ENCODE peak calls at places on chromosomes 2 and 18, in eight cellular contexts. One of them, this sample, is unnamed.

GRCh38 chr18:46161721-46162421 is 57.7 kb downstream of the HAUS1 start:
- DNase-seq in heart left ventricle: no peak
- DNase-seq in body of pancreas: no peak
- DNase-seq in AG04450: no peak
- DNase-seq in HepG2: no peak
- DNase-seq in RWPE2: no peak
- DNase-seq in PC-3: no peak
- DNase-seq in fibroblast of lung: no peak
- DNase-seq in this sample: no peak

GRCh38 chr18:76847926-76848325 is 25.6 kb downstream of the ZNF236 start:
- DNase-seq in heart left ventricle: no peak
- DNase-seq in body of pancreas: no peak
- DNase-seq in AG04450: no peak
- DNase-seq in HepG2: peak; percentile 14
- DNase-seq in RWPE2: no peak
- DNase-seq in PC-3: peak; percentile 38
- DNase-seq in fibroblast of lung: no peak
- DNase-seq in this sample: no peak

GRCh38 chr2:7860693-7861092 is 821.2 kb upstream of the ID2 start:
- DNase-seq in heart left ventricle: no peak
- DNase-seq in body of pancreas: no peak
- DNase-seq in AG04450: no peak
- DNase-seq in HepG2: no peak
- DNase-seq in RWPE2: no peak
- DNase-seq in PC-3: peak; percentile 34
- DNase-seq in fibroblast of lung: peak; percentile 36
- DNase-seq in this sample: no peak

GRCh38 chr2:177740718-177741117 is 331.9 kb downstream of the PDE11A start:
- DNase-seq in heart left ventricle: no peak
- DNase-seq in body of pancreas: no peak
- DNase-seq in AG04450: no peak
- DNase-seq in HepG2: no peak
- DNase-seq in RWPE2: no peak
- DNase-seq in PC-3: no peak
- DNase-seq in fibroblast of lung: no peak
- DNase-seq in this sample: no peak

GRCh38 chr18:8883409-8883668 is 178.0 kb downstream of the MTCL1 start:
- DNase-seq in heart left ventricle: no peak
- DNase-seq in body of pancreas: no peak
- DNase-seq in AG04450: no peak
- DNase-seq in HepG2: no peak
- DNase-seq in RWPE2: no peak
- DNase-seq in PC-3: peak; percentile 51
- DNase-seq in fibroblast of lung: no peak
- DNase-seq in this sample: no peak

GRCh38 chr18:45670281-45670962 is 53.6 kb upstream of the SLC14A1 start:
- DNase-seq in heart left ventricle: no peak
- DNase-seq in body of pancreas: no peak
- DNase-seq in AG04450: no peak
- DNase-seq in HepG2: no peak
- DNase-seq in RWPE2: no peak
- DNase-seq in PC-3: no peak
- DNase-seq in fibroblast of lung: peak; percentile 88
- DNase-seq in this sample: no peak

GRCh38 chr2:240918258-240919091 is 12.3 kb downstream of the CROCC2 start:
- DNase-seq in heart left ventricle: peak; percentile 51
- DNase-seq in body of pancreas: peak; percentile 7
- DNase-seq in AG04450: no peak
- DNase-seq in HepG2: no peak
- DNase-seq in RWPE2: peak; percentile 59
- DNase-seq in PC-3: no peak
- DNase-seq in fibroblast of lung: no peak
- DNase-seq in this sample: no peak

GRCh38 chr2:153059338-153060052 is 341.1 kb downstream of the ARL6IP6 start:
- DNase-seq in heart left ventricle: no peak
- DNase-seq in body of pancreas: no peak
- DNase-seq in AG04450: no peak
- DNase-seq in HepG2: peak; percentile 56
- DNase-seq in RWPE2: no peak
- DNase-seq in PC-3: peak; percentile 89
- DNase-seq in fibroblast of lung: peak; percentile 71
- DNase-seq in this sample: peak; percentile 85

GRCh38 chr2:201093573-201093972 is 21.8 kb downstream of the NDUFB3 start:
- DNase-seq in heart left ventricle: no peak
- DNase-seq in body of pancreas: no peak
- DNase-seq in AG04450: no peak
- DNase-seq in HepG2: no peak
- DNase-seq in RWPE2: no peak
- DNase-seq in PC-3: no peak
- DNase-seq in fibroblast of lung: no peak
- DNase-seq in this sample: no peak

GRCh38 chr2:177553176-177553909 is 160.8 kb downstream of the AGPS start:
- DNase-seq in heart left ventricle: no peak
- DNase-seq in body of pancreas: no peak
- DNase-seq in AG04450: no peak
- DNase-seq in HepG2: no peak
- DNase-seq in RWPE2: no peak
- DNase-seq in PC-3: peak; percentile 20
- DNase-seq in fibroblast of lung: peak; percentile 44
- DNase-seq in this sample: peak; percentile 14

GRCh38 chr2:85326946-85327756 is 638 bp downstream of the TGOLN2 start:
- DNase-seq in heart left ventricle: peak; percentile 77
- DNase-seq in body of pancreas: peak; percentile 43
- DNase-seq in AG04450: no peak
- DNase-seq in HepG2: no peak
- DNase-seq in RWPE2: no peak
- DNase-seq in PC-3: peak; percentile 25
- DNase-seq in fibroblast of lung: peak; percentile 54
- DNase-seq in this sample: peak; percentile 11

GRCh38 chr2:70461414-70461813 is 92.2 kb downstream of the TGFA start:
- DNase-seq in heart left ventricle: no peak
- DNase-seq in body of pancreas: no peak
- DNase-seq in AG04450: no peak
- DNase-seq in HepG2: no peak
- DNase-seq in RWPE2: no peak
- DNase-seq in PC-3: no peak
- DNase-seq in fibroblast of lung: no peak
- DNase-seq in this sample: no peak

GRCh38 chr2:160583162-160583522 is 89.5 kb upstream of the RBMS1 start:
- DNase-seq in heart left ventricle: no peak
- DNase-seq in body of pancreas: no peak
- DNase-seq in AG04450: no peak
- DNase-seq in HepG2: no peak
- DNase-seq in RWPE2: no peak
- DNase-seq in PC-3: peak; percentile 47
- DNase-seq in fibroblast of lung: peak; percentile 81
- DNase-seq in this sample: no peak

GRCh38 chr2:235505210-235505741 is 11.4 kb downstream of the AGAP1 start:
- DNase-seq in heart left ventricle: no peak
- DNase-seq in body of pancreas: peak; percentile 41
- DNase-seq in AG04450: no peak
- DNase-seq in HepG2: peak; percentile 85
- DNase-seq in RWPE2: no peak
- DNase-seq in PC-3: peak; percentile 65
- DNase-seq in fibroblast of lung: no peak
- DNase-seq in this sample: no peak

GRCh38 chr2:232688201-232688600 is 8.9 kb upstream of the GIGYF2 start:
- DNase-seq in heart left ventricle: no peak
- DNase-seq in body of pancreas: no peak
- DNase-seq in AG04450: no peak
- DNase-seq in HepG2: no peak
- DNase-seq in RWPE2: no peak
- DNase-seq in PC-3: no peak
- DNase-seq in fibroblast of lung: no peak
- DNase-seq in this sample: no peak

GRCh38 chr2:240143801-240144648 is 3.6 kb upstream of the OTOS start:
- DNase-seq in heart left ventricle: peak; percentile 83
- DNase-seq in body of pancreas: peak; percentile 76
- DNase-seq in AG04450: no peak
- DNase-seq in HepG2: peak; percentile 47
- DNase-seq in RWPE2: peak; percentile 58
- DNase-seq in PC-3: peak; percentile 70
- DNase-seq in fibroblast of lung: peak; percentile 24
- DNase-seq in this sample: peak; percentile 74

GRCh38 chr2:20326163-20326780 is 24.4 kb downstream of the PUM2 start:
- DNase-seq in heart left ventricle: no peak
- DNase-seq in body of pancreas: peak; percentile 57
- DNase-seq in AG04450: peak; percentile 30
- DNase-seq in HepG2: peak; percentile 58
- DNase-seq in RWPE2: no peak
- DNase-seq in PC-3: peak; percentile 72
- DNase-seq in fibroblast of lung: peak; percentile 55
- DNase-seq in this sample: peak; percentile 55

GRCh38 chr2:235493775-235494715 is at the start of gene AGAP1:
- DNase-seq in heart left ventricle: peak; percentile 94
- DNase-seq in body of pancreas: peak; percentile 92
- DNase-seq in AG04450: peak; percentile 30
- DNase-seq in HepG2: peak; percentile 74
- DNase-seq in RWPE2: no peak
- DNase-seq in PC-3: peak; percentile 90
- DNase-seq in fibroblast of lung: peak; percentile 83
- DNase-seq in this sample: peak; percentile 85

GRCh38 chr2:156435725-156436476 is at the start of gene GPD2:
- DNase-seq in heart left ventricle: peak; percentile 97
- DNase-seq in body of pancreas: peak; percentile 93
- DNase-seq in AG04450: peak; percentile 42
- DNase-seq in HepG2: no peak
- DNase-seq in RWPE2: peak; percentile 86
- DNase-seq in PC-3: peak; percentile 91
- DNase-seq in fibroblast of lung: peak; percentile 89
- DNase-seq in this sample: peak; percentile 76

GRCh38 chr2:50607746-50608145 is 424.2 kb downstream of the NRXN1 start:
- DNase-seq in heart left ventricle: no peak
- DNase-seq in body of pancreas: no peak
- DNase-seq in AG04450: no peak
- DNase-seq in HepG2: no peak
- DNase-seq in RWPE2: no peak
- DNase-seq in PC-3: no peak
- DNase-seq in fibroblast of lung: no peak
- DNase-seq in this sample: no peak

GRCh38 chr2:50611261-50612020 is 420.5 kb downstream of the NRXN1 start:
- DNase-seq in heart left ventricle: no peak
- DNase-seq in body of pancreas: no peak
- DNase-seq in AG04450: no peak
- DNase-seq in HepG2: no peak
- DNase-seq in RWPE2: no peak
- DNase-seq in PC-3: no peak
- DNase-seq in fibroblast of lung: no peak
- DNase-seq in this sample: no peak

GRCh38 chr2:50606860-50607259 is 425.1 kb downstream of the NRXN1 start:
- DNase-seq in heart left ventricle: no peak
- DNase-seq in body of pancreas: no peak
- DNase-seq in AG04450: no peak
- DNase-seq in HepG2: no peak
- DNase-seq in RWPE2: no peak
- DNase-seq in PC-3: peak; percentile 41
- DNase-seq in fibroblast of lung: no peak
- DNase-seq in this sample: no peak
- TF ChIP-seq CTCF in heart left ventricle: no peak
- TF ChIP-seq CTCF in body of pancreas: no peak
- TF ChIP-seq CTCF in AG04450: peak; percentile 34
- TF ChIP-seq CTCF in HepG2: no peak
- TF ChIP-seq CTCF in RWPE2: peak; percentile 9
- TF ChIP-seq CTCF in PC-3: peak; percentile 61
- TF ChIP-seq CTCF in fibroblast of lung: no peak
- TF ChIP-seq CTCF in this sample: no peak

GRCh38 chr2:25674003-25674362 is 606 bp upstream of the DTNB start:
- DNase-seq in heart left ventricle: no peak
- DNase-seq in body of pancreas: no peak
- DNase-seq in AG04450: no peak
- DNase-seq in HepG2: no peak
- DNase-seq in RWPE2: no peak
- DNase-seq in PC-3: no peak
- DNase-seq in fibroblast of lung: peak; percentile 10
- DNase-seq in this sample: no peak
- H3K27ac ChIP-seq in heart left ventricle: peak overlapping the region; percentile 64
- H3K27ac ChIP-seq in body of pancreas: peak overlapping the region; percentile 70
- H3K27ac ChIP-seq in AG04450: no peak overlapping the region
- H3K27ac ChIP-seq in HepG2: no peak overlapping the region
- H3K27ac ChIP-seq in RWPE2: peak overlapping the region; percentile 83
- H3K27ac ChIP-seq in PC-3: no peak overlapping the region
- H3K27ac ChIP-seq in fibroblast of lung: no peak overlapping the region
- H3K27ac ChIP-seq in this sample: peak overlapping the region; percentile 98

GRCh38 chr2:44716131-44716530 is 225.4 kb upstream of the SIX3 start:
- DNase-seq in heart left ventricle: no peak
- DNase-seq in body of pancreas: no peak
- DNase-seq in AG04450: no peak
- DNase-seq in HepG2: no peak
- DNase-seq in RWPE2: no peak
- DNase-seq in PC-3: no peak
- DNase-seq in fibroblast of lung: peak; percentile 37
- DNase-seq in this sample: no peak

GRCh38 chr2:44719564-44719963 is 221.9 kb upstream of the SIX3 start:
- DNase-seq in heart left ventricle: no peak
- DNase-seq in body of pancreas: no peak
- DNase-seq in AG04450: no peak
- DNase-seq in HepG2: no peak
- DNase-seq in RWPE2: no peak
- DNase-seq in PC-3: no peak
- DNase-seq in fibroblast of lung: no peak
- DNase-seq in this sample: no peak

GRCh38 chr2:44718431-44718830 is 223.1 kb upstream of the SIX3 start:
- DNase-seq in heart left ventricle: no peak
- DNase-seq in body of pancreas: no peak
- DNase-seq in AG04450: no peak
- DNase-seq in HepG2: no peak
- DNase-seq in RWPE2: no peak
- DNase-seq in PC-3: no peak
- DNase-seq in fibroblast of lung: no peak
- DNase-seq in this sample: no peak

GRCh38 chr2:44713170-44713569 is 228.3 kb upstream of the SIX3 start:
- DNase-seq in heart left ventricle: no peak
- DNase-seq in body of pancreas: no peak
- DNase-seq in AG04450: no peak
- DNase-seq in HepG2: no peak
- DNase-seq in RWPE2: no peak
- DNase-seq in PC-3: no peak
- DNase-seq in fibroblast of lung: no peak
- DNase-seq in this sample: peak; percentile 11

DNA sequence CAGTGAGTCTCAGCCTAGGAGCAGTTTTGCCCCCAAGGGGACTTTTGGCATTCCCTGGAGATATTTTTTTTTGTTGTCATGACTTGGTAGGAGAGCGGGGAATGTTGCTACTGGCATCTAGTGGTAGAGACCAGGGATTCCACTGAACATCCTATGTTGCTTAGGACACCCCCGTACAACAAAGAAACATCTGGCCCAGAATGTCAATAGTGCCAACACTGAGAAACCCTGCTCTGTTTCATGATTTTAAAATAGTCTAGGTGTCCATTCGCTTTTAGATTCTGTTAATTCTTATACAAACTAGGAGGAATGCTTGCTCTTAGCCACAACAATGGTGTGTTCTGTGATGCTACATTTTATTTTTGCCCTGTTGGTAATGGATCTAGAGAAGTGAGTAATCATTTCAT is 225.8 kb upstream of the SIX3 start:
- DNase-seq in heart left ventricle: no peak
- DNase-seq in body of pancreas: no peak
- DNase-seq in AG04450: no peak
- DNase-seq in HepG2: peak; percentile 24
- DNase-seq in RWPE2: no peak
- DNase-seq in PC-3: peak; percentile 72
- DNase-seq in fibroblast of lung: peak; percentile 64
- DNase-seq in this sample: peak; percentile 48
- TF ChIP-seq CTCF in heart left ventricle: peak; percentile 17
- TF ChIP-seq CTCF in body of pancreas: no peak
- TF ChIP-seq CTCF in AG04450: peak; percentile 53
- TF ChIP-seq CTCF in HepG2: peak; percentile 57
- TF ChIP-seq CTCF in RWPE2: peak; percentile 82
- TF ChIP-seq CTCF in PC-3: peak; percentile 82
- TF ChIP-seq CTCF in fibroblast of lung: peak; percentile 59
- TF ChIP-seq CTCF in this sample: peak; percentile 37

GRCh38 chr18:48792611-48793368 is 158.0 kb downstream of the SMAD7 start:
- DNase-seq in heart left ventricle: no peak
- DNase-seq in body of pancreas: no peak
- DNase-seq in AG04450: no peak
- DNase-seq in HepG2: no peak
- DNase-seq in RWPE2: peak; percentile 21
- DNase-seq in PC-3: no peak
- DNase-seq in fibroblast of lung: no peak
- DNase-seq in this sample: no peak
- H3K27ac ChIP-seq in heart left ventricle: peak overlapping the region; percentile 96
- H3K27ac ChIP-seq in body of pancreas: no peak overlapping the region
- H3K27ac ChIP-seq in AG04450: no peak overlapping the region
- H3K27ac ChIP-seq in HepG2: no peak overlapping the region
- H3K27ac ChIP-seq in RWPE2: no peak overlapping the region
- H3K27ac ChIP-seq in PC-3: no peak overlapping the region
- H3K27ac ChIP-seq in fibroblast of lung: no peak overlapping the region
- H3K27ac ChIP-seq in this sample: no peak overlapping the region